ENCODE peak calls at places on chromosomes 16 and 17, in four cellular contexts. V is left ventricle myocardium inferior, C is lung, H is astrocyte. R is an unnamed sample.

GRCh38 chr17:48612456-48612853 is 1.6 kb upstream of the HOXB7 start:
- DNase-seq in V (no peak), C (no peak), H (no peak), R (no peak)

GRCh38 chr17:1940810-1941185 is 84.3 kb downstream of the RTN4RL1 start:
- DNase-seq in V (no peak), C (no peak), H (no peak), R (no peak)

GRCh38 chr17:1563786-1564613 is 1.4 kb upstream of the PITPNA start:
- DNase-seq in V (no peak), C (no peak), H (no peak), R (no peak)

GRCh38 chr16:51148674-51149228 is 2.3 kb downstream of the SALL1 start:
- DNase-seq in V (no peak), C (no peak), H (no peak), R (no peak)

GRCh38 chr16:76900285-76901263 is 290.4 kb upstream of the MON1B start:
- DNase-seq in V (no peak), C (no peak), H (no peak), R (no peak)

GRCh38 chr16:11130978-11131665 is 124.9 kb downstream of the SOCS1 start:
- DNase-seq in V (no peak), C (no peak), H (no peak), R (no peak)

GRCh38 chr16:69924777-69925191 is 26.4 kb upstream of the CLEC18A start:
- DNase-seq in V (peak; percentile 69), C (no peak), H (peak; percentile 90), R (peak; percentile 67)

GRCh38 chr17:74410001-74410443 is 21.9 kb upstream of the GPRC5C start:
- DNase-seq in V (no peak), C (no peak), H (no peak), R (no peak)

GRCh38 chr17:72004011-72004427 is 116.8 kb upstream of the SOX9 start:
- DNase-seq in V (no peak), C (no peak), H (peak; percentile 28), R (no peak)

GRCh38 chr16:89133457-89134127 is 38.0 kb upstream of the CDH15 start:
- DNase-seq in V (peak; percentile 5), C (no peak), H (no peak), R (no peak)

GRCh38 chr16:8346291-8346690 is 244.0 kb downstream of the TMEM114 start:
- DNase-seq in V (no peak), C (no peak), H (no peak), R (no peak)

GRCh38 chr16:20868890-20869289 is 31.3 kb downstream of the DCUN1D3 start:
- DNase-seq in V (peak; percentile 92), C (peak; percentile 80), H (peak; percentile 51), R (no peak)

GRCh38 chr17:83200231-83200699 is 120.9 kb downstream of the METRNL start:
- DNase-seq in V (peak; percentile 76), C (peak; percentile 48), H (no peak), R (no peak)

GRCh38 chr17:67335245-67335835 is 31.0 kb downstream of the PSMD12 start:
- DNase-seq in V (no peak), C (no peak), H (peak; percentile 56), R (no peak)

GRCh38 chr17:77501101-77501566 is 360.4 kb downstream of the SEC14L1 start:
- DNase-seq in V (no peak), C (no peak), H (no peak), R (no peak)

GRCh38 chr16:5450435-5451104 is 353.0 kb upstream of the EEF2KMT start:
- DNase-seq in V (no peak), C (no peak), H (no peak), R (no peak)

GRCh38 chr17:78745407-78746088 is 36.5 kb downstream of the CYTH1 start:
- DNase-seq in V (no peak), C (no peak), H (no peak), R (no peak)

GRCh38 chr17:55601874-55602364 is 90.7 kb upstream of the SMIM36 start:
- DNase-seq in V (no peak), C (no peak), H (peak; percentile 34), R (no peak)

GRCh38 chr16:84726079-84726669 is 26.4 kb downstream of the USP10 start:
- DNase-seq in V (peak; percentile 92), C (peak; percentile 89), H (peak; percentile 52), R (no peak)

GRCh38 chr17:79970576-79971068 is 65.0 kb downstream of the TBC1D16 start:
- DNase-seq in V (peak; percentile 15), C (no peak), H (no peak), R (no peak)

GRCh38 chr16:26824469-26824868 is 242.3 kb upstream of the C16orf82 start:
- DNase-seq in V (no peak), C (no peak), H (no peak), R (no peak)

GRCh38 chr16:29790949-29791844 is 646 bp downstream of the KIF22 start:
- DNase-seq in V (no peak), C (no peak), H (no peak), R (no peak)

GRCh38 chr16:17225551-17225950 is 245.2 kb downstream of the XYLT1 start:
- DNase-seq in V (no peak), C (no peak), H (peak; percentile 69), R (no peak)

GRCh38 chr17:75976175-75976848 is 2.7 kb downstream of the ACOX1 start:
- DNase-seq in V (no peak), C (no peak), H (peak; percentile 39), R (no peak)

GRCh38 chr16:2004795-2005517 is 4.7 kb downstream of the ZNF598 start:
- DNase-seq in V (no peak), C (no peak), H (no peak), R (no peak)

GRCh38 chr16:57240872-57241271 is 4.2 kb upstream of the ARL2BP start:
- DNase-seq in V (no peak), C (no peak), H (no peak), R (no peak)

GRCh38 chr16:57242650-57243049 is 2.4 kb upstream of the ARL2BP start:
- DNase-seq in V (no peak), C (no peak), H (no peak), R (no peak)

GRCh38 chr16:57244463-57244766 is 644 bp upstream of the ARL2BP start:
- DNase-seq in V (no peak), C (no peak), H (no peak), R (no peak)

GRCh38 chr16:57245472-57246113 is 534 bp downstream of the ARL2BP start:
- DNase-seq in V (peak; percentile 47), C (peak; percentile 54), H (no peak), R (no peak)

GRCh38 chr16:57244767-57245471 is at the start of gene ARL2BP:
- DNase-seq in V (peak; percentile 99), C (peak; percentile 98), H (peak; percentile 96), R (peak; percentile 88)
- TF ChIP-seq CTCF in V (no peak), C (no peak), H (no peak), R (no peak)

GRCh38 chr16:87443964-87444363 is 48.9 kb downstream of the ZCCHC14 start:
- DNase-seq in V (no peak), C (no peak), H (no peak), R (no peak)

GRCh38 chr16:87442581-87442966 is 50.2 kb downstream of the ZCCHC14 start:
- DNase-seq in V (no peak), C (no peak), H (peak; percentile 9), R (no peak)

GRCh38 chr16:87439926-87440325 is 47.8 kb downstream of the MAP1LC3B start:
- DNase-seq in V (no peak), C (no peak), H (no peak), R (no peak)

GRCh38 chr16:87443031-87443430 is 49.8 kb downstream of the ZCCHC14 start:
- DNase-seq in V (no peak), C (no peak), H (no peak), R (no peak)

GRCh38 chr16:87441886-87442580 is 49.9 kb downstream of the MAP1LC3B start:
- DNase-seq in V (no peak), C (no peak), H (peak; percentile 26), R (no peak)
- H3K4me3 ChIP-seq in V (no peak overlapping the region), C (no peak overlapping the region), H (no peak overlapping the region), R (no peak overlapping the region)

DNA sequence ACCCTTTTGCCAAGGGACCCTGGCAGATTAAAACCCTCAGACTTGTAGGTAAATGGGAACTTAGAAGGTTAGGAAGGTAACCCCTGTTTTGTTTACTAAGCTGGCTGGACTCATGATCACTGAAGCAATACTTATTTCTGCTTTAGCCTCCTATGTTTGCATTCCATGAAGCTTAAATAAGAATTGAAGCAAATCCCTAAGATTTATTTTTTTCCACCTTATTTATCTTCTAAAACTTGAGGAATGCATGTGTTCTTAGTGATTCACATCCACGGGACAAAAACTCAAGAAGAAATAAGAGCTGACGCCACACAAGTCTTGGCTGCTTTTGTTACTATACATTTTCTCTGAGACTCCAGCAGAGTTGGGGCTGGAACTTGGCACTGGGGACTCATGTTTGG is 35.5 kb downstream of the CLUAP1 start:
- DNase-seq in V (no peak), C (no peak), H (peak; percentile 57), R (no peak)
- H3K36me3 ChIP-seq in V (peaks cover 55% of the 10 kb centered on the region), C (peaks cover 10% of the 10 kb centered on the region), H (peaks cover 13% of the 10 kb centered on the region), R (peaks cover 16% of the 10 kb centered on the region)

GRCh38 chr17:28554565-28554964 is 2.1 kb upstream of the UNC119 start:
- DNase-seq in V (no peak), C (no peak), H (no peak), R (no peak)
- TF ChIP-seq CTCF in V (no peak), C (no peak), H (peak; percentile 28), R (peak; percentile 53)

GRCh38 chr17:39223907-39224777 is 1.6 kb downstream of the STAC2 start:
- DNase-seq in V (no peak), C (no peak), H (no peak), R (no peak)

GRCh38 chr17:39224778-39225307 is 902 bp downstream of the STAC2 start:
- DNase-seq in V (no peak), C (no peak), H (no peak), R (no peak)

GRCh38 chr17:39227364-39227919 is 1.7 kb upstream of the STAC2 start:
- DNase-seq in V (no peak), C (no peak), H (no peak), R (no peak)

GRCh38 chr17:39225974-39226683 is 384 bp upstream of the STAC2 start:
- DNase-seq in V (peak; percentile 74), C (no peak), H (no peak), R (no peak)

GRCh38 chr17:39225308-39225973 is at the start of gene STAC2:
- DNase-seq in V (no peak), C (no peak), H (no peak), R (no peak)
- H3K4me3 ChIP-seq in V (peak within 1 kb of the TSS; percentile 66), C (no peak within 1 kb of the TSS), H (peak within 1 kb of the TSS; percentile 44), R (peak within 1 kb of the TSS; percentile 28)

DNA sequence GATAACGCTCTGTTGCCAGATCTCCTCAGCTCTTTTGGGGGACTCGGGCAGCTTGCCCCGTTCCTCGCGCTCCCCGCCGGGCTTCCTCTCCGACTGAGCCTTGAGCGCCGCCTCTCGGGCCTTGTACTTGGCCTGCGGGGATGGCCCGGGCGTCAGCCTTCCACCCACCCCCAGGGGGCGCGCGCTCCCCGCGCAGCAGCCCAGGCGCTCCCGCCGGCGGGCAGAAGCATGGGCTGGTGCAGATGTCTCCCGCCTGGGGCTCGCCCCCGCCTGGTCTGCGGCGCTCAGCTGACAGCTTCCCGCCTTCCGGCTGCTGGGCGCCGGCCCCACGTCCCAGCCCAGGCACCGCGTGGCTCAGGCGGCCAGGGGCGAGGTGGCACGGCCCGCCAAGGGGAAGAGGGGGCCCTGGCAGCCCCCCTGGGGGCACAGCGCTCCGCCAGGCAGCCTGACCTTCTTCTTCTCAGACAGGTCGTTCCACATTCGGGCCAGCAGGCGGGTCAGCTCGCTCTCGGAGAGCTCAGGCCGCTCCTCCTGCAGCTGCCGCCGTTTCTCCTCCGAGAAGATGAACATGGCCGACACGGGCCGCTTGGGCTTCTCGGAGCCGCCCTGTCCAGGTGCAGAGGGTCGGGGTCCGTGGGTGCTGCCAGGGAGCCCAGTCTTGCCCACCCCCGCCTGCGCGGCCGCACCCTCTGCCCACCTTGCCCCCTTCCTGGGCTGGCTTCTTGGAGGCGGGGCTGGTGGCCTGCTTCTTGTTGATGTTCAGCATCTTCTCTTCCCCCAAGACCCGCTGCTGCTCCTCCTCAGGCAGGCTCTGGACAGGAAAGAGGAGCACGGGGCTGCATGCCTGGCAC is 8.9 kb downstream of the UBTF start:
- DNase-seq in V (peak; percentile 89), C (peak; percentile 88), H (peak; percentile 56), R (no peak)
- H3K36me3 ChIP-seq in V (peaks cover 77% of the 10 kb centered on the region), C (peaks cover 17% of the 10 kb centered on the region), H (peaks cover 28% of the 10 kb centered on the region), R (peaks cover 57% of the 10 kb centered on the region)

R was measured in BJ.